ENCODE peak calls at places on chromosomes 6 and 20, in six cellular contexts. K is EL, V is esophagus squamous epithelium, M is breast epithelium, C is iPS-NIHi11, O is GM12864. D is an unnamed sample.

GRCh38 chr6:9131616-9132015 is 696.3 kb upstream of the SLC35B3 start:
- DNase-seq in K (no peak), V (no peak), M (peak), C (no peak), O (no peak), D (no peak)

GRCh38 chr6:3737149-3737830 is 14.2 kb downstream of the PXDC1 start:
- DNase-seq in K (no peak), V (no peak), M (peak), C (no peak), O (no peak), D (no peak)

GRCh38 chr20:2005359-2005758 is 11.5 kb upstream of the PDYN start:
- DNase-seq in K (peak), V (no peak), M (no peak), C (no peak), O (no peak), D (no peak)

GRCh38 chr6:5667737-5668136 is 339.0 kb downstream of the NRN1 start:
- DNase-seq in K (no peak), V (no peak), M (no peak), C (no peak), O (no peak), D (no peak)

GRCh38 chr20:6646237-6646636 is 121.2 kb upstream of the BMP2 start:
- DNase-seq in K (no peak), V (no peak), M (no peak), C (no peak), O (no peak), D (no peak)

GRCh38 chr20:14963262-14963663 is 625.9 kb upstream of the FLRT3 start:
- DNase-seq in K (peak), V (no peak), M (no peak), C (peak), O (no peak), D (no peak)

GRCh38 chr6:1117530-1118286 is 194.2 kb upstream of the FOXQ1 start:
- DNase-seq in K (no peak), V (no peak), M (no peak), C (no peak), O (no peak), D (no peak)

GRCh38 chr6:137123078-137123477 is 50.4 kb downstream of the IL22RA2 start:
- DNase-seq in K (no peak), V (no peak), M (no peak), C (no peak), O (no peak), D (no peak)

GRCh38 chr6:9404351-9405146 is 969.2 kb upstream of the SLC35B3 start:
- DNase-seq in K (no peak), V (no peak), M (no peak), C (no peak), O (no peak), D (no peak)

GRCh38 chr6:130176378-130176777 is 46.4 kb downstream of the SAMD3 start:
- DNase-seq in K (no peak), V (no peak), M (no peak), C (no peak), O (no peak), D (no peak)

GRCh38 chr6:142822882-142823578 is 121.9 kb downstream of the HIVEP2 start:
- DNase-seq in K (no peak), V (no peak), M (no peak), C (peak), O (no peak), D (no peak)

GRCh38 chr20:49610701-49611538 is 43.0 kb upstream of the PTGIS start:
- DNase-seq in K (peak), V (no peak), M (peak), C (peak), O (no peak), D (no peak)

GRCh38 chr20:60470366-60470765 is 512.1 kb downstream of the CDH26 start:
- DNase-seq in K (no peak), V (no peak), M (no peak), C (no peak), O (no peak), D (no peak)

GRCh38 chr6:167407239-167408064 is 82.6 kb downstream of the TTLL2 start:
- DNase-seq in K (no peak), V (no peak), M (no peak), C (no peak), O (no peak), D (no peak)

GRCh38 chr6:151576658-151577057 is 82.8 kb downstream of the CCDC170 start:
- DNase-seq in K (no peak), V (no peak), M (no peak), C (no peak), O (no peak), D (no peak)

GRCh38 chr20:47353697-47354387 is 2.7 kb downstream of the ZMYND8 start:
- DNase-seq in K (no peak), V (no peak), M (no peak), C (no peak), O (no peak), D (no peak)

GRCh38 chr6:158557927-158558326 is 2.0 kb upstream of the TMEM181 start:
- DNase-seq in K (no peak), V (no peak), M (no peak), C (no peak), O (no peak), D (no peak)

GRCh38 chr20:32645134-32645533 is 28.6 kb downstream of the C20orf203 start:
- DNase-seq in K (no peak), V (no peak), M (no peak), C (no peak), O (no peak), D (no peak)

GRCh38 chr6:105459049-105459448 is 56.2 kb upstream of the PREP start:
- DNase-seq in K (peak), V (no peak), M (no peak), C (no peak), O (peak), D (no peak)

GRCh38 chr6:153170511-153170910 is 39.4 kb upstream of the RGS17 start:
- DNase-seq in K (peak), V (no peak), M (no peak), C (no peak), O (no peak), D (no peak)

GRCh38 chr6:10684618-10685017 is 9.8 kb downstream of the C6orf52 start:
- DNase-seq in K (no peak), V (no peak), M (no peak), C (no peak), O (no peak), D (no peak)

GRCh38 chr6:79941489-79942151 is 5.7 kb downstream of the ELOVL4 start:
- DNase-seq in K (no peak), V (no peak), M (no peak), C (no peak), O (no peak), D (no peak)

GRCh38 chr6:219019-219570 is 73.2 kb upstream of the DUSP22 start:
- DNase-seq in K (no peak), V (no peak), M (no peak), C (no peak), O (no peak), D (no peak)

GRCh38 chr20:34294563-34294962 is 8.6 kb downstream of the AHCY start:
- DNase-seq in K (no peak), V (no peak), M (no peak), C (no peak), O (no peak), D (no peak)

GRCh38 chr20:35661013-35661412 is 3.7 kb downstream of the CPNE1 start:
- DNase-seq in K (peak), V (no peak), M (no peak), C (no peak), O (no peak), D (no peak)

GRCh38 chr6:107061125-107062020 is 33.4 kb downstream of the MTRES1 start:
- DNase-seq in K (peak), V (no peak), M (no peak), C (no peak), O (no peak), D (no peak)

GRCh38 chr20:6746901-6747609 is 20.4 kb upstream of the BMP2 start:
- DNase-seq in K (no peak), V (no peak), M (no peak), C (no peak), O (no peak), D (no peak)

GRCh38 chr20:706366-706885 is 30.8 kb upstream of the SCRT2 start:
- DNase-seq in K (no peak), V (no peak), M (no peak), C (no peak), O (no peak), D (no peak)

GRCh38 chr20:49961413-49961812 is 21.4 kb upstream of the SNAI1 start:
- DNase-seq in K (no peak), V (no peak), M (no peak), C (no peak), O (no peak), D (no peak)

GRCh38 chr6:132763269-132763668 is 5.6 kb upstream of the VNN2 start:
- DNase-seq in K (no peak), V (no peak), M (no peak), C (no peak), O (no peak), D (no peak)

GRCh38 chr6:1659816-1660215 is 50.1 kb downstream of the FOXC1 start:
- DNase-seq in K (no peak), V (no peak), M (no peak), C (no peak), O (no peak), D (no peak)

D was measured in cerebellar nuclear complex.